ENCODE peak calls at places on chromosomes 11 and 22, in seven cellular contexts. C, R, A, P, O, V and H are unnamed samples.

GRCh38 chr22:20805972-20806471 is 32.1 kb downstream of the SERPIND1 start:
- DNase-seq in C (no peak), R (peak; percentile 10), A (no peak), P (no peak), O (no peak), V (peak; percentile 10), H (no peak)

GRCh38 chr11:95443386-95443785 is 212.4 kb upstream of the SESN3 start:
- DNase-seq in C (no peak), R (peak; percentile 55), A (no peak), P (no peak), O (no peak), V (no peak), H (no peak)

GRCh38 chr11:32487270-32487669 is 51.9 kb upstream of the WT1 start:
- DNase-seq in C (no peak), R (no peak), A (no peak), P (no peak), O (peak; percentile 20), V (no peak), H (peak; percentile 6)

GRCh38 chr11:64916040-64916847 is 765 bp downstream of the ATG2A start:
- DNase-seq in C (peak; percentile 44), R (peak; percentile 82), A (peak; percentile 82), P (peak; percentile 78), O (peak; percentile 54), V (peak; percentile 33), H (no peak)

GRCh38 chr11:69866648-69867047 is 47.4 kb upstream of the FGF3 start:
- DNase-seq in C (no peak), R (no peak), A (no peak), P (no peak), O (no peak), V (no peak), H (no peak)

GRCh38 chr11:122843281-122844150 is 5.2 kb downstream of the CRTAM start:
- DNase-seq in C (no peak), R (peak; percentile 70), A (no peak), P (no peak), O (no peak), V (no peak), H (no peak)

GRCh38 chr11:74673956-74674355 is 57.3 kb downstream of the CHRDL2 start:
- DNase-seq in C (no peak), R (no peak), A (no peak), P (no peak), O (no peak), V (no peak), H (no peak)

GRCh38 chr11:12433571-12434061 is 56.2 kb downstream of the PARVA start:
- DNase-seq in C (no peak), R (no peak), A (peak; percentile 91), P (no peak), O (no peak), V (peak; percentile 98), H (no peak)

GRCh38 chr11:64229090-64229958 is 1.0 kb upstream of the DNAJC4 start:
- DNase-seq in C (no peak), R (no peak), A (no peak), P (peak; percentile 54), O (no peak), V (no peak), H (no peak)

GRCh38 chr11:118295834-118296454 is 8.6 kb upstream of the CD3E start:
- DNase-seq in C (no peak), R (peak; percentile 71), A (no peak), P (no peak), O (no peak), V (peak; percentile 12), H (no peak)

GRCh38 chr11:94511932-94512781 is at the start of gene C11orf97:
- DNase-seq in C (peak; percentile 66), R (peak; percentile 72), A (peak; percentile 72), P (peak; percentile 84), O (peak; percentile 83), V (peak; percentile 30), H (peak; percentile 69)

GRCh38 chr11:110715541-110715940 is 3.3 kb upstream of the ARHGAP20 start:
- DNase-seq in C (no peak), R (no peak), A (no peak), P (no peak), O (no peak), V (peak; percentile 86), H (no peak)

GRCh38 chr11:820655-821512 is 2.2 kb downstream of the PNPLA2 start:
- DNase-seq in C (peak; percentile 93), R (peak; percentile 88), A (peak; percentile 88), P (peak; percentile 90), O (no peak), V (peak; percentile 56), H (no peak)

GRCh38 chr22:37354271-37355069 is 72.2 kb downstream of the CYTH4 start:
- DNase-seq in C (no peak), R (no peak), A (no peak), P (no peak), O (no peak), V (no peak), H (no peak)

GRCh38 chr11:128686745-128687177 is 7.1 kb upstream of the FLI1 start:
- DNase-seq in C (no peak), R (peak; percentile 81), A (peak; percentile 70), P (peak; percentile 80), O (peak; percentile 36), V (peak; percentile 50), H (no peak)

GRCh38 chr22:41106122-41106968 is 14.0 kb downstream of the EP300 start:
- DNase-seq in C (no peak), R (no peak), A (no peak), P (no peak), O (no peak), V (peak; percentile 33), H (no peak)

GRCh38 chr11:103633037-103633788 is 403.2 kb upstream of the DDI1 start:
- DNase-seq in C (no peak), R (no peak), A (no peak), P (no peak), O (no peak), V (peak; percentile 59), H (no peak)

GRCh38 chr11:118631510-118631909 is 24.1 kb downstream of the PHLDB1 start:
- DNase-seq in C (no peak), R (no peak), A (no peak), P (no peak), O (no peak), V (no peak), H (no peak)

GRCh38 chr11:1643146-1643690 is 13.6 kb downstream of the KRTAP5-5 start:
- DNase-seq in C (no peak), R (no peak), A (peak; percentile 53), P (no peak), O (no peak), V (no peak), H (no peak)

GRCh38 chr11:85182437-85183109 is 444.6 kb downstream of the DLG2 start:
- DNase-seq in C (no peak), R (no peak), A (no peak), P (no peak), O (peak; percentile 61), V (peak; percentile 35), H (no peak)

GRCh38 chr22:29044657-29045176 is 16.9 kb downstream of the C22orf31 start:
- DNase-seq in C (no peak), R (no peak), A (no peak), P (no peak), O (no peak), V (peak; percentile 87), H (no peak)

GRCh38 chr11:7021318-7021717 is 1.0 kb downstream of the NLRP14 start:
- DNase-seq in C (no peak), R (no peak), A (no peak), P (no peak), O (no peak), V (no peak), H (no peak)

GRCh38 chr11:122981388-122982264 is at the start of gene BSX:
- DNase-seq in C (peak; percentile 40), R (no peak), A (no peak), P (peak; percentile 78), O (peak; percentile 73), V (peak; percentile 17), H (peak; percentile 32)

GRCh38 chr11:58742981-58743880 is 11.5 kb upstream of the GLYAT start:
- DNase-seq in C (no peak), R (no peak), A (no peak), P (no peak), O (no peak), V (no peak), H (no peak)
- H3K9me3 ChIP-seq in C (no peaks in the 10 kb centered on the region), R (no peaks in the 10 kb centered on the region), A (no peaks in the 10 kb centered on the region), P (no peaks in the 10 kb centered on the region), O (no peaks in the 10 kb centered on the region), V (no peaks in the 10 kb centered on the region), H (no peaks in the 10 kb centered on the region)

DNA sequence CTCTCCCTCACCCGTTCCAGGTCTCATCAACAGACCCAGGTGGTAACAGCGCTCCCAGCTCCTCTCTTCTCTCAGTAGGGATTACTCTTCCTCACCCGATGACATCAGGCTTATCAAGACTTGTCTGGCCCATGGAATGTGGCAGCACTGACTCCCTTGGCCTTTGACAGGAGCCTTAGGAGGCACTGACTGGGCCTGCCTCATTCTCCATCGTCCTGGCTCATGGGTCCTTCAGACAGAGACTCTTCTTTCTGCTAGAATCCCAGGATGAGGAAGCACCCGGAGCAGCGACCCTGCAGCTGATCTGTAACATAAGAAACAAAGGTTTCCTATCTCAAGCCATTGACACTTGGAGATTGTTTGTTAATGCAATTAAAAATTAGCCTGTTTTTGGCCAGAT is 1063.6 kb downstream of the TBC1D22A start:
- DNase-seq in C (no peak), R (no peak), A (no peak), P (no peak), O (no peak), V (no peak), H (no peak)
- H3K9me3 ChIP-seq in C (no peaks in the 10 kb centered on the region), R (no peaks in the 10 kb centered on the region), A (no peaks in the 10 kb centered on the region), P (no peaks in the 10 kb centered on the region), O (no peaks in the 10 kb centered on the region), V (peaks cover 26% of the 10 kb centered on the region), H (no peaks in the 10 kb centered on the region)

DNA sequence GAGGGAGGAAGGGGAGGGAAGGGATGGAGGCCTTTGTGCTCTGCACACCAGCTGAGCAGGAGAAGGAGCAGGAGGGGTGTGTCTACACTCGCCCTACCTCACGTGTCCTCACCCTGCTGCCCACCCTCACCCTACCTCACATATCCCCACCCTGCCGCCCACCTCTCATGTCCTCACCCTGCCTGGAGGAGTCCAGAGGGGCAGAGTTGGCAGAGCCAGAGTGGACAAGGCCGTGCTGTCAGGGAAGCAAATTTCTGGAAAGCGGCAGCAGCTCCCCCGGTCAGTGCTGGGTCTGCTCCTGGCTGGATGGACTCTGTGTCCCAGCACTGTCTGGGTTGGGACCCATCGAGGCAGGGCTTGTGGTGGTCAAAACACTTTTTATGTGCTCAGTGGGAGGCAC is 799.6 kb downstream of the BRD1 start:
- DNase-seq in C (no peak), R (no peak), A (no peak), P (no peak), O (no peak), V (no peak), H (no peak)
- H3K9me3 ChIP-seq in C (no peaks in the 10 kb centered on the region), R (no peaks in the 10 kb centered on the region), A (no peaks in the 10 kb centered on the region), P (no peaks in the 10 kb centered on the region), O (no peaks in the 10 kb centered on the region), V (peaks cover 54% of the 10 kb centered on the region), H (no peaks in the 10 kb centered on the region)

DNA sequence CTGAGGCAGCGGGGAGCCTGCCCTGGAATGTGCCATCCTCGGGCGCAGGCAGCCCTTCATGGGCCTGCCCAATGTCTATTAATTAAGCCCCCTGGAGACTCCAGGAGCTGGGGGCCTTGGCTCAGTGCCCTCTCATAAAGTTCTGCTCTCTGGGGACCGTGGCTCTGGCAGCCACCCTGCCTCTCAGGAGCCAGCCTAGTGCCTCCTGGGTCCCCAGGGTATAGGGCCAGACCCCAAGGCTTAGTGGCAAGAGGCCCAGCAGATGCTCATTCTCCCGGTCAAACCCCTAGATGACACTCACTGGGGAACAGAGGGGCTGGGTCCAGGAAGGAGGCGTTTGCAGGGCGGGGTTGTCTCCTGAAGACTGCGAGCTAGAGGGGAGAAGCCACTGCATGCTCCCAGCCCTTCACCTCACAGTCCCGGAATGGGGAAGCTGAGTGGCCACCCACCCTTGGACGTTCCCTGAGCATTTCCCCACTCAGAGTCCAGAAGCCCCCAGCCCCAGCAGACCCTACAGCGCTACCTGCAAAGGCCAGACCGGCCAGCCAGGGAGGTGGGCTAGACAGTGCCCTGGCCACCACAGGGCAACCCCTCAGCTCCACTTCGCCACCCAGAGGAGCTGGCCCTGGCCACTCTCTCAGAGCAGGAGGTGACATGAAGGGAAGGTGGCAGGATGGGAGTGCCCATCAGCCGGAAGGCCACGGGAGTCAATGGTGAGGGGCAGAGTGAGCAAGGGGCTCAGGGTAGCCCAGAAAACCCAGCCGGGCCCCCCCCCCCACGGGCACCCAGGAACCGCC is 83.0 kb downstream of the CDKN1C start:
- DNase-seq in C (peak; percentile 1), R (peak; percentile 22), A (peak; percentile 42), P (peak; percentile 58), O (peak; percentile 11), V (no peak), H (peak; percentile 55)
- H3K9me3 ChIP-seq in C (no peaks in the 10 kb centered on the region), R (no peaks in the 10 kb centered on the region), A (no peaks in the 10 kb centered on the region), P (no peaks in the 10 kb centered on the region), O (no peaks in the 10 kb centered on the region), V (peaks cover 9% of the 10 kb centered on the region), H (no peaks in the 10 kb centered on the region)